ENCODE peak calls at places on chromosomes 3 and 15, in six cellular contexts. One of them, this sample, is unnamed.

GRCh38 chr3:17110665-17111396 is 226.1 kb downstream of the PLCL2 start:
- DNase-seq in H1: peak; percentile 23
- DNase-seq in lower lobe of right lung: no peak
- DNase-seq in GM13977: no peak
- DNase-seq in fibroblast of villous mesenchyme: no peak
- DNase-seq in GM06990: no peak
- DNase-seq in this sample: no peak

GRCh38 chr15:96051598-96051997 is 278.9 kb upstream of the NR2F2 start:
- DNase-seq in lower lobe of right lung: no peak
- DNase-seq in GM06990: no peak
- DNase-seq in fibroblast of villous mesenchyme: no peak
- DNase-seq in H1: no peak
- DNase-seq in GM13977: no peak
- DNase-seq in this sample: no peak

GRCh38 chr15:99435138-99435695 is 130.6 kb upstream of the MEF2A start:
- DNase-seq in H1: peak; percentile 39
- DNase-seq in GM13977: no peak
- DNase-seq in lower lobe of right lung: no peak
- DNase-seq in fibroblast of villous mesenchyme: no peak
- DNase-seq in GM06990: no peak
- DNase-seq in this sample: no peak

GRCh38 chr3:186218423-186218822 is 109.5 kb upstream of the ETV5 start:
- DNase-seq in GM13977: no peak
- DNase-seq in lower lobe of right lung: no peak
- DNase-seq in fibroblast of villous mesenchyme: no peak
- DNase-seq in H1: no peak
- DNase-seq in GM06990: no peak
- DNase-seq in this sample: no peak

GRCh38 chr15:69624816-69625215 is 172.2 kb downstream of the RPLP1 start:
- DNase-seq in fibroblast of villous mesenchyme: no peak
- DNase-seq in H1: no peak
- DNase-seq in GM06990: no peak
- DNase-seq in lower lobe of right lung: no peak
- DNase-seq in GM13977: no peak
- DNase-seq in this sample: no peak

GRCh38 chr3:30655187-30655812 is 48.9 kb downstream of the TGFBR2 start:
- DNase-seq in H1: no peak
- DNase-seq in GM13977: no peak
- DNase-seq in lower lobe of right lung: no peak
- DNase-seq in fibroblast of villous mesenchyme: no peak
- DNase-seq in GM06990: peak; percentile 30
- DNase-seq in this sample: peak; percentile 25

GRCh38 chr3:181730934-181731333 is 19.2 kb downstream of the SOX2 start:
- DNase-seq in lower lobe of right lung: no peak
- DNase-seq in H1: no peak
- DNase-seq in GM13977: no peak
- DNase-seq in GM06990: no peak
- DNase-seq in fibroblast of villous mesenchyme: no peak
- DNase-seq in this sample: no peak

GRCh38 chr15:98834976-98835375 is 172.6 kb downstream of the PGPEP1L start:
- DNase-seq in GM13977: no peak
- DNase-seq in fibroblast of villous mesenchyme: no peak
- DNase-seq in lower lobe of right lung: no peak
- DNase-seq in H1: no peak
- DNase-seq in GM06990: no peak
- DNase-seq in this sample: no peak

GRCh38 chr3:53581671-53582070 is 87.3 kb downstream of the CACNA1D start:
- DNase-seq in lower lobe of right lung: no peak
- DNase-seq in fibroblast of villous mesenchyme: no peak
- DNase-seq in GM13977: no peak
- DNase-seq in GM06990: no peak
- DNase-seq in H1: no peak
- DNase-seq in this sample: no peak

GRCh38 chr15:47577476-47577875 is 139.8 kb upstream of the SEMA6D start:
- DNase-seq in H1: no peak
- DNase-seq in GM06990: no peak
- DNase-seq in GM13977: no peak
- DNase-seq in lower lobe of right lung: no peak
- DNase-seq in fibroblast of villous mesenchyme: no peak
- DNase-seq in this sample: no peak

GRCh38 chr3:32758375-32758753 is 59.4 kb upstream of the TRIM71 start:
- DNase-seq in H1: no peak
- DNase-seq in lower lobe of right lung: no peak
- DNase-seq in GM13977: no peak
- DNase-seq in fibroblast of villous mesenchyme: peak; percentile 77
- DNase-seq in GM06990: no peak
- DNase-seq in this sample: no peak

GRCh38 chr15:29917600-29918597 is 95.6 kb upstream of the TJP1 start:
- DNase-seq in GM13977: no peak
- DNase-seq in GM06990: no peak
- DNase-seq in H1: no peak
- DNase-seq in fibroblast of villous mesenchyme: peak; percentile 87
- DNase-seq in lower lobe of right lung: no peak
- DNase-seq in this sample: no peak

GRCh38 chr3:53229606-53230005 is 26.2 kb downstream of the TKT start:
- DNase-seq in H1: no peak
- DNase-seq in GM06990: no peak
- DNase-seq in GM13977: no peak
- DNase-seq in lower lobe of right lung: peak; percentile 6
- DNase-seq in fibroblast of villous mesenchyme: no peak
- DNase-seq in this sample: no peak

GRCh38 chr15:60966316-60966715 is 262.8 kb downstream of the RORA start:
- DNase-seq in GM13977: no peak
- DNase-seq in GM06990: no peak
- DNase-seq in lower lobe of right lung: no peak
- DNase-seq in fibroblast of villous mesenchyme: peak; percentile 50
- DNase-seq in H1: no peak
- DNase-seq in this sample: no peak

GRCh38 chr3:95341314-95341713 is 1278.5 kb downstream of the NSUN3 start:
- DNase-seq in H1: no peak
- DNase-seq in GM13977: no peak
- DNase-seq in GM06990: no peak
- DNase-seq in fibroblast of villous mesenchyme: no peak
- DNase-seq in lower lobe of right lung: no peak
- DNase-seq in this sample: no peak

GRCh38 chr3:159448902-159449301 is 539.7 kb upstream of the IL12A start:
- DNase-seq in GM13977: no peak
- DNase-seq in lower lobe of right lung: no peak
- DNase-seq in fibroblast of villous mesenchyme: no peak
- DNase-seq in H1: no peak
- DNase-seq in GM06990: no peak
- DNase-seq in this sample: no peak

GRCh38 chr3:32222950-32223349 is 15.5 kb upstream of the CMTM8 start:
- DNase-seq in GM06990: no peak
- DNase-seq in GM13977: no peak
- DNase-seq in lower lobe of right lung: no peak
- DNase-seq in H1: no peak
- DNase-seq in fibroblast of villous mesenchyme: no peak
- DNase-seq in this sample: no peak

GRCh38 chr3:43723121-43723734 is 32.5 kb downstream of the ABHD5 start:
- DNase-seq in H1: no peak
- DNase-seq in GM06990: no peak
- DNase-seq in GM13977: no peak
- DNase-seq in fibroblast of villous mesenchyme: peak; percentile 10
- DNase-seq in lower lobe of right lung: no peak
- DNase-seq in this sample: no peak

GRCh38 chr3:194986208-194987043 is 284.5 kb downstream of the XXYLT1 start:
- DNase-seq in GM06990: no peak
- DNase-seq in H1: peak; percentile 37
- DNase-seq in lower lobe of right lung: peak; percentile 73
- DNase-seq in GM13977: no peak
- DNase-seq in fibroblast of villous mesenchyme: no peak
- DNase-seq in this sample: no peak

GRCh38 chr15:75647370-75648155 is at the start of gene SNX33:
- DNase-seq in GM06990: peak; percentile 60
- DNase-seq in H1: peak; percentile 85
- DNase-seq in fibroblast of villous mesenchyme: peak; percentile 89
- DNase-seq in lower lobe of right lung: peak; percentile 86
- DNase-seq in GM13977: peak; percentile 82
- DNase-seq in this sample: peak; percentile 84

GRCh38 chr3:169966951-169967915 is 626 bp downstream of the SEC62 start:
- DNase-seq in fibroblast of villous mesenchyme: peak; percentile 72
- DNase-seq in GM13977: peak; percentile 51
- DNase-seq in lower lobe of right lung: peak; percentile 73
- DNase-seq in GM06990: no peak
- DNase-seq in H1: no peak
- DNase-seq in this sample: peak; percentile 45

GRCh38 chr3:143970773-143971366 is 753 bp upstream of the DIPK2A start:
- DNase-seq in fibroblast of villous mesenchyme: no peak
- DNase-seq in GM06990: peak; percentile 81
- DNase-seq in lower lobe of right lung: peak; percentile 73
- DNase-seq in H1: peak; percentile 77
- DNase-seq in GM13977: peak; percentile 63
- DNase-seq in this sample: peak; percentile 64

GRCh38 chr3:44232407-44232806 is 9.3 kb upstream of the TOPAZ1 start:
- DNase-seq in lower lobe of right lung: no peak
- DNase-seq in GM06990: no peak
- DNase-seq in fibroblast of villous mesenchyme: no peak
- DNase-seq in GM13977: no peak
- DNase-seq in H1: no peak
- DNase-seq in this sample: no peak

GRCh38 chr3:139448104-139448503 is 28.2 kb downstream of the RBP2 start:
- DNase-seq in lower lobe of right lung: no peak
- DNase-seq in fibroblast of villous mesenchyme: no peak
- DNase-seq in GM13977: no peak
- DNase-seq in H1: no peak
- DNase-seq in GM06990: no peak
- DNase-seq in this sample: no peak

GRCh38 chr3:143764840-143765239 is 83.4 kb downstream of the SLC9A9 start:
- DNase-seq in GM06990: no peak
- DNase-seq in fibroblast of villous mesenchyme: no peak
- DNase-seq in GM13977: no peak
- DNase-seq in lower lobe of right lung: no peak
- DNase-seq in H1: no peak
- DNase-seq in this sample: no peak

GRCh38 chr15:101445562-101446526 is 43.7 kb downstream of the PCSK6 start:
- DNase-seq in GM06990: no peak
- DNase-seq in H1: no peak
- DNase-seq in lower lobe of right lung: no peak
- DNase-seq in GM13977: no peak
- DNase-seq in fibroblast of villous mesenchyme: peak; percentile 82
- DNase-seq in this sample: no peak

GRCh38 chr3:69353492-69353891 is 32.4 kb downstream of the FRMD4B start:
- DNase-seq in fibroblast of villous mesenchyme: no peak
- DNase-seq in lower lobe of right lung: peak; percentile 74
- DNase-seq in GM13977: no peak
- DNase-seq in GM06990: no peak
- DNase-seq in H1: no peak
- DNase-seq in this sample: no peak

GRCh38 chr3:20668411-20668810 is 482.4 kb upstream of the SGO1 start:
- DNase-seq in lower lobe of right lung: no peak
- DNase-seq in fibroblast of villous mesenchyme: peak; percentile 18
- DNase-seq in H1: peak; percentile 46
- DNase-seq in GM06990: no peak
- DNase-seq in GM13977: no peak
- DNase-seq in this sample: no peak
- TF ChIP-seq CTCF in lower lobe of right lung: no peak
- TF ChIP-seq CTCF in fibroblast of villous mesenchyme: peak; percentile 12
- TF ChIP-seq CTCF in H1: peak; percentile 27
- TF ChIP-seq CTCF in GM06990: no peak
- TF ChIP-seq CTCF in GM13977: no peak
- TF ChIP-seq CTCF in this sample: no peak

GRCh38 chr15:59170998-59171397 is 35.6 kb upstream of the LDHAL6B start:
- DNase-seq in fibroblast of villous mesenchyme: no peak
- DNase-seq in GM13977: no peak
- DNase-seq in H1: no peak
- DNase-seq in lower lobe of right lung: no peak
- DNase-seq in GM06990: no peak
- DNase-seq in this sample: no peak

GRCh38 chr15:59170295-59170881 is 36.3 kb upstream of the LDHAL6B start:
- DNase-seq in lower lobe of right lung: peak; percentile 66
- DNase-seq in GM13977: no peak
- DNase-seq in fibroblast of villous mesenchyme: peak; percentile 66
- DNase-seq in H1: no peak
- DNase-seq in GM06990: no peak
- DNase-seq in this sample: no peak

GRCh38 chr15:59174161-59174845 is 32.3 kb upstream of the LDHAL6B start:
- DNase-seq in GM13977: no peak
- DNase-seq in fibroblast of villous mesenchyme: no peak
- DNase-seq in GM06990: no peak
- DNase-seq in H1: no peak
- DNase-seq in lower lobe of right lung: no peak
- DNase-seq in this sample: no peak

GRCh38 chr15:59173194-59173593 is 33.4 kb upstream of the LDHAL6B start:
- DNase-seq in fibroblast of villous mesenchyme: no peak
- DNase-seq in H1: no peak
- DNase-seq in GM06990: no peak
- DNase-seq in GM13977: no peak
- DNase-seq in lower lobe of right lung: no peak
- DNase-seq in this sample: no peak

GRCh38 chr15:59172289-59172901 is 34.2 kb upstream of the LDHAL6B start:
- DNase-seq in GM13977: no peak
- DNase-seq in lower lobe of right lung: no peak
- DNase-seq in GM06990: no peak
- DNase-seq in H1: no peak
- DNase-seq in fibroblast of villous mesenchyme: no peak
- DNase-seq in this sample: no peak
- TF ChIP-seq CTCF in GM13977: no peak
- TF ChIP-seq CTCF in lower lobe of right lung: no peak
- TF ChIP-seq CTCF in GM06990: no peak
- TF ChIP-seq CTCF in H1: no peak
- TF ChIP-seq CTCF in fibroblast of villous mesenchyme: no peak
- TF ChIP-seq CTCF in this sample: no peak

GRCh38 chr3:192516850-192517249 is 210.5 kb downstream of the FGF12 start:
- DNase-seq in GM06990: no peak
- DNase-seq in fibroblast of villous mesenchyme: no peak
- DNase-seq in H1: no peak
- DNase-seq in GM13977: no peak
- DNase-seq in lower lobe of right lung: no peak
- DNase-seq in this sample: no peak

GRCh38 chr3:192514754-192515660 is 212.3 kb downstream of the FGF12 start:
- DNase-seq in GM06990: peak; percentile 11
- DNase-seq in H1: peak; percentile 89
- DNase-seq in GM13977: no peak
- DNase-seq in lower lobe of right lung: peak; percentile 42
- DNase-seq in fibroblast of villous mesenchyme: no peak
- DNase-seq in this sample: no peak

GRCh38 chr3:192515661-192516040 is 211.7 kb downstream of the FGF12 start:
- DNase-seq in lower lobe of right lung: no peak
- DNase-seq in GM13977: no peak
- DNase-seq in H1: no peak
- DNase-seq in fibroblast of villous mesenchyme: no peak
- DNase-seq in GM06990: no peak
- DNase-seq in this sample: no peak

GRCh38 chr3:192514081-192514753 is 213.1 kb downstream of the FGF12 start:
- DNase-seq in GM06990: peak; percentile 6
- DNase-seq in lower lobe of right lung: no peak
- DNase-seq in GM13977: peak; percentile 44
- DNase-seq in fibroblast of villous mesenchyme: no peak
- DNase-seq in H1: peak; percentile 77
- DNase-seq in this sample: no peak
- TF ChIP-seq CTCF in GM06990: no peak
- TF ChIP-seq CTCF in lower lobe of right lung: no peak
- TF ChIP-seq CTCF in GM13977: no peak
- TF ChIP-seq CTCF in fibroblast of villous mesenchyme: no peak
- TF ChIP-seq CTCF in H1: no peak
- TF ChIP-seq CTCF in this sample: no peak

GRCh38 chr3:104939196-104939595 is 427.5 kb upstream of the ALCAM start:
- DNase-seq in fibroblast of villous mesenchyme: no peak
- DNase-seq in GM13977: no peak
- DNase-seq in GM06990: no peak
- DNase-seq in lower lobe of right lung: no peak
- DNase-seq in H1: no peak
- DNase-seq in this sample: no peak
- TF ChIP-seq CTCF in fibroblast of villous mesenchyme: no peak
- TF ChIP-seq CTCF in GM13977: no peak
- TF ChIP-seq CTCF in GM06990: no peak
- TF ChIP-seq CTCF in lower lobe of right lung: no peak
- TF ChIP-seq CTCF in H1: no peak
- TF ChIP-seq CTCF in this sample: no peak

GRCh38 chr15:66749841-66750575 is 48.0 kb downstream of the SMAD6 start:
- DNase-seq in GM13977: no peak
- DNase-seq in lower lobe of right lung: no peak
- DNase-seq in H1: no peak
- DNase-seq in GM06990: no peak
- DNase-seq in fibroblast of villous mesenchyme: no peak
- DNase-seq in this sample: no peak
- TF ChIP-seq CTCF in GM13977: no peak
- TF ChIP-seq CTCF in lower lobe of right lung: no peak
- TF ChIP-seq CTCF in H1: no peak
- TF ChIP-seq CTCF in GM06990: no peak
- TF ChIP-seq CTCF in fibroblast of villous mesenchyme: no peak
- TF ChIP-seq CTCF in this sample: no peak